ENCODE peak calls at places on chromosome X, in seven cellular contexts. X is stimulated activated CD4-positive, alpha-beta T cell treated with anti-CD3 and anti-CD28 coated beads, Interleukin-4, amount 100 ng/mL, for 1 hour; J is NCI-H1092 treated with DMSO at 0.1 percent for 48 hours; Q is fibroblast of the aortic adventitia; A is IMR-90; U is PC-3; M is foreskin fibroblast. C is an unnamed sample.

GRCh38 chrX:114221445-114221844 is 362.4 kb upstream of the HTR2C start:
- DNase-seq in X (no peak), J (no peak), Q (no peak), A (no peak), U (no peak), M (no peak), C (no peak)

GRCh38 chrX:79482686-79483085 is 115.6 kb upstream of the ITM2A start:
- DNase-seq in X (no peak), J (no peak), Q (no peak), A (no peak), U (no peak), M (no peak), C (no peak)

GRCh38 chrX:151983186-151983585 is 8.7 kb upstream of the GABRE start:
- DNase-seq in X (no peak), J (no peak), Q (no peak), A (no peak), U (no peak), M (no peak), C (no peak)

GRCh38 chrX:150035531-150035930 is 97.2 kb upstream of the EOLA2 start:
- DNase-seq in X (no peak), J (no peak), Q (no peak), A (peak), U (peak), M (no peak), C (no peak)

GRCh38 chrX:129404670-129405008 is 118.7 kb downstream of the SMARCA1 start:
- DNase-seq in X (no peak), J (no peak), Q (no peak), A (no peak), U (no peak), M (no peak), C (no peak)

GRCh38 chrX:8927066-8927465 is 106.9 kb downstream of the FAM9B start:
- DNase-seq in X (no peak), J (no peak), Q (no peak), A (no peak), U (no peak), M (no peak), C (no peak)

GRCh38 chrX:30948626-30949025 is 59.6 kb upstream of the TAB3 start:
- DNase-seq in X (no peak), J (no peak), Q (no peak), A (no peak), U (no peak), M (no peak), C (no peak)

GRCh38 chrX:71997320-71997719 is 86.7 kb downstream of the NHSL2 start:
- DNase-seq in X (no peak), J (no peak), Q (peak), A (no peak), U (no peak), M (no peak), C (no peak)

GRCh38 chrX:79096339-79096638 is 48.2 kb upstream of the GPR174 start:
- DNase-seq in X (no peak), J (no peak), Q (no peak), A (no peak), U (no peak), M (no peak), C (no peak)

GRCh38 chrX:17167915-17168314 is 207.1 kb upstream of the NHS start:
- DNase-seq in X (no peak), J (no peak), Q (no peak), A (no peak), U (no peak), M (no peak), C (no peak)

GRCh38 chrX:119655125-119655524 is 37.8 kb downstream of the SEPTIN6 start:
- DNase-seq in X (peak), J (no peak), Q (peak), A (peak), U (peak), M (peak), C (peak)

GRCh38 chrX:45385767-45386166 is 185.1 kb upstream of the DIPK2B start:
- DNase-seq in X (no peak), J (no peak), Q (no peak), A (peak), U (no peak), M (peak), C (no peak)

GRCh38 chrX:29666361-29666760 is 549.0 kb upstream of the MAGEB2 start:
- DNase-seq in X (no peak), J (no peak), Q (no peak), A (peak), U (no peak), M (no peak), C (no peak)

GRCh38 chrX:72659726-72660125 is 54.4 kb downstream of the PHKA1 start:
- DNase-seq in X (no peak), J (no peak), Q (no peak), A (no peak), U (no peak), M (no peak), C (no peak)

GRCh38 chrX:19839770-19840254 is 47.6 kb downstream of the SH3KBP1 start:
- DNase-seq in X (no peak), J (no peak), Q (no peak), A (no peak), U (peak), M (no peak), C (no peak)

GRCh38 chrX:49846004-49846403 is 16.9 kb downstream of the PAGE4 start:
- DNase-seq in X (no peak), J (no peak), Q (no peak), A (no peak), U (no peak), M (no peak), C (no peak)

GRCh38 chrX:129318375-129318774 is 204.9 kb downstream of the SMARCA1 start:
- DNase-seq in X (no peak), J (peak), Q (peak), A (peak), U (peak), M (no peak), C (peak)

GRCh38 chrX:103608305-103608963 is 671 bp downstream of the TCEAL3 start:
- DNase-seq in X (peak), J (peak), Q (no peak), A (no peak), U (peak), M (no peak), C (no peak)

GRCh38 chrX:47162927-47163583 is 18.0 kb downstream of the RBM10 start:
- DNase-seq in X (no peak), J (no peak), Q (no peak), A (no peak), U (no peak), M (no peak), C (no peak)

GRCh38 chrX:31038585-31039326 is 33.1 kb downstream of the FTHL17 start:
- DNase-seq in X (peak), J (peak), Q (peak), A (peak), U (peak), M (peak), C (peak)

GRCh38 chrX:152915541-152916241 is 17.8 kb downstream of the ZNF185 start:
- DNase-seq in X (no peak), J (no peak), Q (peak), A (peak), U (peak), M (peak), C (no peak)

GRCh38 chrX:133655914-133656265 is 240.6 kb upstream of the GPC4 start:
- DNase-seq in X (no peak), J (no peak), Q (peak), A (no peak), U (no peak), M (no peak), C (no peak)

GRCh38 chrX:110407910-110408545 is 49.4 kb downstream of the RTL9 start:
- DNase-seq in X (no peak), J (peak), Q (peak), A (peak), U (peak), M (no peak), C (no peak)

GRCh38 chrX:136784231-136784630 is 3.5 kb upstream of the ARHGEF6 start:
- DNase-seq in X (no peak), J (no peak), Q (no peak), A (no peak), U (no peak), M (no peak), C (no peak)

GRCh38 chrX:8413279-8413678 is 51.4 kb upstream of the VCX3B start:
- DNase-seq in X (no peak), J (no peak), Q (no peak), A (no peak), U (no peak), M (no peak), C (no peak)

GRCh38 chrX:41473936-41474725 is 27.0 kb downstream of the NYX start:
- DNase-seq in X (no peak), J (no peak), Q (no peak), A (no peak), U (no peak), M (no peak), C (no peak)

GRCh38 chrX:41350150-41350975 is 16.4 kb downstream of the DDX3X start:
- DNase-seq in X (no peak), J (no peak), Q (peak), A (peak), U (peak), M (no peak), C (no peak)

GRCh38 chrX:41334866-41335589 is 1.1 kb downstream of the DDX3X start:
- DNase-seq in X (peak), J (no peak), Q (peak), A (peak), U (peak), M (no peak), C (no peak)

GRCh38 chrX:154486052-154486395 is 391 bp downstream of the UBL4A start:
- DNase-seq in X (peak), J (peak), Q (no peak), A (no peak), U (no peak), M (no peak), C (no peak)

GRCh38 chrX:40908857-40909475 is 173.6 kb upstream of the MED14 start:
- DNase-seq in X (no peak), J (no peak), Q (peak), A (peak), U (peak), M (no peak), C (no peak)

GRCh38 chrX:153830632-153831434 is 489 bp upstream of the PDZD4 start:
- DNase-seq in X (no peak), J (peak), Q (no peak), A (no peak), U (no peak), M (no peak), C (no peak)

GRCh38 chrX:49303346-49303745 is at the start of gene GAGE10:
- DNase-seq in X (no peak), J (no peak), Q (no peak), A (no peak), U (no peak), M (no peak), C (no peak)

GRCh38 chrX:87337267-87337666 is 180.3 kb upstream of the KLHL4 start:
- DNase-seq in X (no peak), J (no peak), Q (no peak), A (no peak), U (no peak), M (no peak), C (no peak)

GRCh38 chrX:3962511-3963350 is 249.3 kb upstream of the PRKX start:
- DNase-seq in X (no peak), J (peak), Q (peak), A (peak), U (peak), M (no peak), C (no peak)

GRCh38 chrX:68832516-68833447 is 4.0 kb downstream of the EFNB1 start:
- DNase-seq in X (no peak), J (no peak), Q (no peak), A (no peak), U (no peak), M (no peak), C (no peak)

GRCh38 chrX:1564750-1565683 is 26.4 kb upstream of the AKAP17A start:
- DNase-seq in X (no peak), J (no peak), Q (no peak), A (no peak), U (peak), M (no peak), C (no peak)

GRCh38 chrX:26557691-26558321 is 341.8 kb downstream of the MAGEB5 start:
- DNase-seq in X (no peak), J (no peak), Q (no peak), A (no peak), U (no peak), M (no peak), C (no peak)

GRCh38 chrX:151019837-151020236 is 36.7 kb downstream of the HMGB3 start:
- DNase-seq in X (no peak), J (no peak), Q (peak), A (peak), U (peak), M (peak), C (peak)

GRCh38 chrX:125497667-125498066 is 178.0 kb downstream of the TEX13C start:
- DNase-seq in X (no peak), J (no peak), Q (no peak), A (no peak), U (no peak), M (no peak), C (no peak)

GRCh38 chrX:24190500-24191156 is 41.1 kb downstream of the ZFX start:
- DNase-seq in X (no peak), J (no peak), Q (peak), A (peak), U (no peak), M (peak), C (no peak)

C was measured in AG09309.